ENCODE peak calls at places on chromosomes 7 and 10, in ten cellular contexts. E is neural progenitor cell, C is GM23338, R is hepatocyte, U is astrocyte of the spinal cord, D is breast epithelium, M is cardiac fibroblast, F is ovary, Z is GM12865, V is mammary epithelial cell. B is an unnamed sample.

GRCh38 chr10:80498833-80499671 is 38.6 kb upstream of the SH2D4B start:
- DNase-seq in E (no peak), C (no peak), R (peak; percentile 94), U (peak; percentile 96), D (peak; percentile 84), M (peak; percentile 98), F (peak; percentile 96), Z (no peak), V (peak; percentile 94), B (peak; percentile 68)

GRCh38 chr7:2934984-2935740 is 91.1 kb upstream of the GNA12 start:
- DNase-seq in E (no peak), C (no peak), R (no peak), U (no peak), D (no peak), M (no peak), F (no peak), Z (no peak), V (no peak), B (peak; percentile 39)

GRCh38 chr7:156897673-156898072 is 4.7 kb upstream of the LMBR1 start:
- DNase-seq in E (no peak), C (peak; percentile 24), R (no peak), U (no peak), D (no peak), M (peak; percentile 53), F (no peak), Z (no peak), V (peak; percentile 51), B (no peak)

GRCh38 chr7:66283003-66283920 is 78.1 kb downstream of the TPST1 start:
- DNase-seq in E (no peak), C (no peak), R (no peak), U (peak; percentile 82), D (no peak), M (peak; percentile 92), F (no peak), Z (no peak), V (peak; percentile 80), B (no peak)

GRCh38 chr7:5491251-5492044 is 67.8 kb upstream of the TNRC18 start:
- DNase-seq in E (no peak), C (no peak), R (no peak), U (no peak), D (no peak), M (no peak), F (peak; percentile 37), Z (no peak), V (no peak), B (no peak)

GRCh38 chr7:99562832-99563231 is 4.4 kb downstream of the ZNF655 start:
- DNase-seq in E (no peak), C (no peak), R (peak; percentile 83), U (peak; percentile 98), D (no peak), M (peak; percentile 99), F (no peak), Z (no peak), V (peak; percentile 97), B (no peak)

GRCh38 chr10:13706604-13707003 is 119.8 kb downstream of the PRPF18 start:
- DNase-seq in E (no peak), C (no peak), R (no peak), U (no peak), D (no peak), M (no peak), F (no peak), Z (no peak), V (peak; percentile 33), B (no peak)

GRCh38 chr10:73406863-73407262 is 7.0 kb downstream of the ANXA7 start:
- DNase-seq in E (no peak), C (no peak), R (no peak), U (no peak), D (no peak), M (peak; percentile 48), F (no peak), Z (no peak), V (no peak), B (no peak)

GRCh38 chr7:12403287-12404181 is at the start of gene VWDE:
- DNase-seq in E (peak; percentile 87), C (peak; percentile 94), R (peak; percentile 55), U (peak; percentile 23), D (peak; percentile 73), M (peak; percentile 18), F (no peak), Z (peak; percentile 53), V (peak; percentile 28), B (peak; percentile 65)

GRCh38 chr10:51244739-51245138 is 170.5 kb downstream of the PRKG1 start:
- DNase-seq in E (peak; percentile 81), C (peak; percentile 76), R (peak; percentile 8), U (peak; percentile 87), D (no peak), M (peak; percentile 71), F (no peak), Z (no peak), V (no peak), B (no peak)
- H3K4me3 ChIP-seq in E (peak overlapping the region; percentile 41), C (peak overlapping the region; percentile 6), R (no peak overlapping the region), U (no peak overlapping the region), D (no peak overlapping the region), M (no peak overlapping the region), F (no peak overlapping the region), Z (no peak overlapping the region), V (no peak overlapping the region), B (no peak overlapping the region)

GRCh38 chr10:49518982-49519578 is 19.8 kb downstream of the ERCC6 start:
- DNase-seq in E (peak; percentile 69), C (peak; percentile 75), R (peak; percentile 59), U (peak; percentile 52), D (no peak), M (peak; percentile 70), F (no peak), Z (peak; percentile 54), V (peak; percentile 26), B (no peak)

GRCh38 chr10:49516216-49516970 is 22.5 kb downstream of the ERCC6 start:
- DNase-seq in E (no peak), C (no peak), R (no peak), U (no peak), D (no peak), M (no peak), F (no peak), Z (no peak), V (no peak), B (no peak)

GRCh38 chr10:49519717-49520116 is 19.2 kb downstream of the ERCC6 start:
- DNase-seq in E (no peak), C (no peak), R (no peak), U (no peak), D (no peak), M (no peak), F (no peak), Z (no peak), V (no peak), B (no peak)

GRCh38 chr10:49520122-49520775 is 18.7 kb downstream of the ERCC6 start:
- DNase-seq in E (no peak), C (no peak), R (no peak), U (no peak), D (no peak), M (no peak), F (no peak), Z (no peak), V (no peak), B (no peak)

DNA sequence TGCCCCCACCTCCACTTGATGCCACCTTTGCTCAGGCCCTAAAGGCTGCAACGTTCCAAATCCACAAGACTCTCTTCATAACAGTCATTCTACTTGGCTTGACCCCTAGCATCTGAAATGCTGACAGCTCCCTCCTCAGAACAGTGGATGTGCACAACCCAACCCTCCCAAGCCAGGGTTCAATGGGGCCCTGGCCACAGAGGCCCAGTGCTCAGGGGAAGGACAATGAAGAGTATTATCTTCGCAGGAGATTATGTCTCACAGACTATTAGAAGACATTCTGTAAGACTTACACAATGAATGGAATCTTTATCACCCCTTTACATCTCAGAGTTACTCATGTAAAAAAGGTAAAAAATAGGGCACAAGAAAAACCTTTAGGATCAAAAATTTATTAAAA is 20.4 kb downstream of the ERCC6 start:
- DNase-seq in E (no peak), C (no peak), R (no peak), U (no peak), D (no peak), M (no peak), F (no peak), Z (no peak), V (no peak), B (no peak)
- TF ChIP-seq CTCF in E (no peak), C (no peak), R (no peak), U (no peak), D (no peak), M (no peak), F (no peak), Z (no peak), V (no peak), B (no peak)

GRCh38 chr7:145698526-145699262 is 417.9 kb upstream of the CNTNAP2 start:
- DNase-seq in E (no peak), C (no peak), R (no peak), U (peak; percentile 19), D (no peak), M (peak; percentile 9), F (no peak), Z (no peak), V (no peak), B (no peak)

GRCh38 chr7:145696071-145696470 is 420.5 kb upstream of the CNTNAP2 start:
- DNase-seq in E (no peak), C (no peak), R (no peak), U (peak; percentile 21), D (no peak), M (no peak), F (no peak), Z (no peak), V (no peak), B (no peak)

DNA sequence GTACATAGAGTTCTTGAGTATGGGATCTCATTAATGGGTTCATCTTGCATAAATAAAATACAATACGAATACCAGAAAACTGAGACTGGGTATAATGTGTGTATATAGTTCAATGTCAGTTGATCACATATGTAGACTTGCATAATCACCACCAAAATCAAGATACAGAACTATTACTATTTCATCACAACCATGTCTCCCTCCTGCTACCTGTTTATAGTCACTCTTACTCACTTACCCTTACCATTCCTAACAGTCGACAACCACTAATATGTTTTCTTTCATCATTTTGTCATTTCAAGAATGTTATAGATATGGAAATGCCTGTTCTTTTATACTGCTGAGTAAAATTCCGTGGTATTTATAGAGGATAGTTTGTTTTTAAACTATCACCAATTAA is 416.1 kb upstream of the CNTNAP2 start:
- DNase-seq in E (no peak), C (no peak), R (no peak), U (no peak), D (no peak), M (no peak), F (no peak), Z (no peak), V (no peak), B (no peak)
- H3K4me3 ChIP-seq in E (no peak overlapping the region), C (no peak overlapping the region), R (no peak overlapping the region), U (no peak overlapping the region), D (no peak overlapping the region), M (no peak overlapping the region), F (no peak overlapping the region), Z (no peak overlapping the region), V (no peak overlapping the region), B (no peak overlapping the region)

DNA sequence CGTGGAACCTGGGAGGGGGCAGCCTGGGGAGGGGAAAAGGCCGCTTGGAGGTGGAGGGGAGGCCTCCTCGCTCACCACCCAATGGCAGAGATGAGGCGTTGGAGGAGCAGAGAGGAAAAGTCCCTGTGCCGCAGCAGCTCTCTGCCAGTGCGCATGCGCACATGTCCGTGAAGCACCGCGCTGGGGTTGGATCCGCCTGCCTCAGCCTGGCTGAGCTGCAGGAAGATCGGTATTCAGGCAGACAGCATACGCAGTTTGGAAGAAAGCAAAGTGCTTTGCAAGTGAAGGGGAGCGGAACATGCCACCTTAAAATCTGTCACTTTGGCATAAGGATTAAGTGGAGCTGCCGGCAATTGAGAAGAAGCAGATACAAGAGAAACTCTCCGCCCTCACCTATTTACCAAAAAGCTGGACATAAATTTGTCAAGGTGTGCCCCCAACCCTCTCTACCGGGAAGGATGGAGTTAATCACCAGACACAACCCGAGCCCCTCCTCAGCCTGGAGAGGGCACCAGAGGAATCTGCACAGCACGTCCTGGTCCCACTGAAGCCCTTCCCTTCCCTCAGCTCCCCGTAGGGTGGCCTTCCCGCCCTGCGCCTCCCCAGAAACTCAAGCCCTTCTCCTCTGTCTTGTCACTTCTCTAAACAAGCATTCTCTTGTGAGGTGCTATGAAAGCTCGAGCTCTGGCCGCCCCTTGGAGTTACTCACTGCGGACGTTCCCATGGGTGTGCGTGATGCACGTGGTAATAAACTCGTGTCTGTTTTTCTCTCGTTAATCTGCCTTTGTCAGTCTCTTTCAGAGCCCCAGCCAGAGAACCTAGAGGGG is 32.2 kb upstream of the TMEM72 start:
- DNase-seq in E (peak; percentile 95), C (peak; percentile 93), R (peak; percentile 95), U (peak; percentile 81), D (peak; percentile 85), M (peak; percentile 86), F (peak; percentile 93), Z (peak; percentile 78), V (peak; percentile 66), B (peak; percentile 95)
- TF ChIP-seq CTCF in E (peak; percentile 43), C (peak; percentile 35), R (peak; percentile 47), U (peak; percentile 6), D (no peak), M (no peak), F (peak; percentile 22), Z (no peak), V (no peak), B (peak; percentile 29)